ENCODE peak calls at places on chromosomes 11 and 22, in six cellular contexts. V is stimulated activated CD8-positive, alpha-beta memory T cell treated with anti-CD3 and anti-CD28 coated beads, Interleukin-7, amount 100 ng/mL, for 1 hour; E is NCI-H2107; O is NCI-H1092; M is fibroblast of pulmonary artery; S is thoracic aorta. C is an unnamed sample.
A peak's percentile ranks its signal among the peaks of the same experiment; 100 is the strongest.

GRCh38 chr11:117671370-117671769 is 125.6 kb downstream of the DSCAML1 start:
- DNase-seq in E (no peak), O (no peak), S (no peak), M (no peak), V (no peak), C (no peak)

GRCh38 chr11:121418625-121419114 is 33.4 kb upstream of the SORL1 start:
- DNase-seq in O (no peak), S (no peak), V (no peak), E (no peak), M (no peak), C (no peak)

GRCh38 chr11:3126207-3126865 is 38.8 kb downstream of the OSBPL5 start:
- DNase-seq in V (no peak), E (no peak), M (no peak), O (no peak), S (no peak), C (no peak)

GRCh38 chr11:104705475-104706195 is 192.6 kb downstream of the CASP12 start:
- DNase-seq in E (no peak), O (no peak), S (no peak), V (peak; percentile 39), M (peak; percentile 57), C (peak; percentile 12)

GRCh38 chr11:85663080-85663729 is 1.7 kb downstream of the CREBZF start:
- DNase-seq in M (no peak), E (no peak), S (no peak), O (no peak), V (no peak), C (no peak)

GRCh38 chr11:92854952-92855351 is 114.5 kb upstream of the MTNR1B start:
- DNase-seq in E (no peak), S (no peak), V (no peak), O (no peak), M (no peak), C (no peak)

GRCh38 chr11:12058425-12059115 is 50.1 kb upstream of the DKK3 start:
- DNase-seq in E (no peak), O (no peak), M (no peak), S (no peak), V (no peak), C (no peak)

GRCh38 chr22:48742556-48743343 is 1084.9 kb downstream of the BRD1 start:
- DNase-seq in S (no peak), V (no peak), M (no peak), E (no peak), O (no peak), C (no peak)

GRCh38 chr22:21701384-21701971 is 34.1 kb downstream of the YPEL1 start:
- DNase-seq in S (no peak), E (no peak), V (no peak), M (no peak), O (no peak), C (no peak)

GRCh38 chr11:12008790-12009616 is 577 bp upstream of the DKK3 start:
- DNase-seq in O (no peak), M (peak; percentile 65), E (no peak), S (no peak), V (no peak), C (peak; percentile 63)

GRCh38 chr22:30605449-30606110 is 1.4 kb upstream of the TCN2 start:
- DNase-seq in M (peak; percentile 59), O (peak; percentile 37), V (peak; percentile 5), E (no peak), S (no peak), C (peak; percentile 45)

GRCh38 chr11:125072210-125072960 is 9.3 kb downstream of the SLC37A2 start:
- DNase-seq in V (no peak), O (no peak), S (no peak), E (no peak), M (no peak), C (no peak)

GRCh38 chr11:100396281-100396680 is 290.8 kb upstream of the ARHGAP42 start:
- DNase-seq in O (no peak), V (no peak), M (no peak), S (no peak), E (no peak), C (peak; percentile 37)

GRCh38 chr11:93487032-93487483 is 56.1 kb downstream of the SMCO4 start:
- DNase-seq in O (peak; percentile 46), V (no peak), S (no peak), M (no peak), E (peak; percentile 19), C (peak; percentile 95)

GRCh38 chr11:69797156-69797555 is 22.0 kb upstream of the FGF4 start:
- DNase-seq in S (no peak), E (no peak), O (no peak), M (no peak), V (no peak), C (peak; percentile 5)

GRCh38 chr22:46545041-46545796 is 7.8 kb upstream of the CELSR1 start:
- DNase-seq in O (no peak), V (no peak), E (no peak), S (no peak), M (no peak), C (no peak)

GRCh38 chr11:29656557-29656956 is 360.3 kb downstream of the KCNA4 start:
- DNase-seq in E (no peak), M (no peak), V (no peak), O (no peak), S (no peak), C (no peak)

GRCh38 chr11:46920709-46921108 is 2.4 kb upstream of the LRP4 start:
- DNase-seq in O (no peak), E (no peak), M (peak; percentile 91), S (peak; percentile 35), V (no peak), C (peak; percentile 83)

GRCh38 chr11:96061730-96062524 is 138.0 kb upstream of the MTMR2 start:
- DNase-seq in M (no peak), V (no peak), E (no peak), O (no peak), S (no peak), C (peak; percentile 31)

GRCh38 chr11:67268036-67268683 is 1.9 kb downstream of the GRK2 start:
- DNase-seq in E (no peak), S (no peak), O (no peak), V (no peak), M (no peak), C (no peak)

GRCh38 chr22:19991645-19992451 is 24.8 kb downstream of the ARVCF start:
- DNase-seq in M (no peak), O (no peak), S (no peak), E (no peak), V (no peak), C (no peak)

GRCh38 chr11:75029836-75030631 is 41.3 kb downstream of the NEU3 start:
- DNase-seq in E (no peak), O (no peak), S (no peak), M (no peak), V (no peak), C (no peak)

C was measured in fibroblast of villous mesenchyme.